ENCODE peak calls at places on chromosomes 2 and 18, in eight cellular contexts. X is Panc1, M is A549, G is K562, C is GM12878, K is HCT116, I is GM23338, S is SK-N-SH. N is an unnamed sample.

GRCh38 chr18:36187138-36187825 is at the start of gene MOCOS:
- DNase-seq in X (no peak), M (peak), I (peak), C (no peak), G (peak), S (peak), K (peak), N (no peak)

GRCh38 chr18:26419746-26420145 is 128.6 kb downstream of the KCTD1 start:
- DNase-seq in X (no peak), I (no peak), C (no peak), S (peak), K (no peak), G (no peak), M (no peak), N (no peak)

GRCh38 chr18:25169701-25170100 is 182.3 kb downstream of the ZNF521 start:
- DNase-seq in X (no peak), M (no peak), K (no peak), G (no peak), C (no peak), S (no peak), I (no peak), N (no peak)

GRCh38 chr2:239457586-239458445 is 57.0 kb upstream of the HDAC4 start:
- DNase-seq in M (no peak), X (no peak), K (no peak), S (no peak), I (no peak), C (no peak), G (no peak), N (no peak)

GRCh38 chr2:120864981-120865380 is 129.3 kb downstream of the GLI2 start:
- DNase-seq in C (no peak), G (no peak), S (no peak), I (no peak), K (no peak), M (no peak), X (no peak), N (no peak)

GRCh38 chr2:113264713-113265403 is 13.9 kb downstream of the PAX8 start:
- DNase-seq in I (no peak), K (no peak), S (no peak), G (no peak), M (no peak), X (no peak), C (no peak), N (no peak)

GRCh38 chr2:191023235-191023679 is 9.3 kb upstream of the STAT1 start:
- DNase-seq in I (no peak), X (no peak), C (no peak), M (no peak), K (no peak), S (no peak), G (peak), N (no peak)

GRCh38 chr2:241894681-241895426 is 25.3 kb downstream of the RTP5 start:
- DNase-seq in K (no peak), I (no peak), C (no peak), M (no peak), G (no peak), S (no peak), X (no peak), N (no peak)

GRCh38 chr2:143558665-143559064 is 429.4 kb downstream of the ARHGAP15 start:
- DNase-seq in G (no peak), M (no peak), X (no peak), C (no peak), S (no peak), I (no peak), K (no peak), N (no peak)

GRCh38 chr2:182280128-182280527 is 146.7 kb downstream of the PDE1A start:
- DNase-seq in M (no peak), C (no peak), I (no peak), X (no peak), G (no peak), K (no peak), S (no peak), N (no peak)

GRCh38 chr2:134367915-134368911 is 114.3 kb downstream of the MGAT5 start:
- DNase-seq in S (no peak), X (no peak), G (no peak), C (no peak), I (no peak), K (no peak), M (no peak), N (no peak)

GRCh38 chr18:48729421-48729820 is 190.6 kb downstream of the CTIF start:
- DNase-seq in S (no peak), K (no peak), G (no peak), M (no peak), X (no peak), I (no peak), C (no peak), N (no peak)

GRCh38 chr2:203225423-203226039 is 13.3 kb upstream of the CYP20A1 start:
- DNase-seq in M (peak), G (peak), S (no peak), X (no peak), K (peak), I (peak), C (no peak), N (no peak)

GRCh38 chr2:203758841-203759691 is 52.6 kb downstream of the CD28 start:
- DNase-seq in X (no peak), I (no peak), K (no peak), G (no peak), M (peak), S (no peak), C (no peak), N (no peak)

GRCh38 chr2:240579771-240580614 is 6.5 kb upstream of the CAPN10 start:
- DNase-seq in X (no peak), S (no peak), I (peak), G (peak), K (peak), M (peak), C (peak), N (peak)

GRCh38 chr2:110732422-110733413 is at the start of gene ACOXL:
- DNase-seq in C (no peak), K (peak), S (peak), I (peak), G (peak), M (no peak), X (no peak), N (no peak)

GRCh38 chr2:102063360-102063947 is 71.7 kb downstream of the IL1R2 start:
- DNase-seq in X (no peak), C (no peak), I (no peak), K (no peak), S (no peak), M (no peak), G (peak), N (peak)

GRCh38 chr2:170817247-170817998 is 736 bp downstream of the GAD1 start:
- DNase-seq in M (peak), X (no peak), S (peak), I (peak), K (no peak), G (peak), C (no peak), N (no peak)

GRCh38 chr18:49321800-49322461 is 138.5 kb downstream of the DYM start:
- DNase-seq in K (no peak), M (no peak), X (no peak), I (no peak), C (no peak), S (no peak), G (no peak), N (no peak)

GRCh38 chr18:73737990-73738389 is 409.6 kb downstream of the FBXO15 start:
- DNase-seq in S (no peak), I (no peak), M (no peak), C (no peak), K (no peak), G (no peak), X (no peak), N (no peak)

GRCh38 chr2:54577944-54578667 is 122.0 kb downstream of the SPTBN1 start:
- DNase-seq in K (no peak), C (no peak), X (no peak), S (no peak), M (no peak), I (no peak), G (no peak), N (no peak)

GRCh38 chr2:54581326-54582039 is 125.4 kb downstream of the SPTBN1 start:
- DNase-seq in M (no peak), K (no peak), G (no peak), S (no peak), I (no peak), X (no peak), C (peak), N (no peak)

GRCh38 chr2:54579061-54579681 is 123.0 kb downstream of the SPTBN1 start:
- DNase-seq in G (no peak), K (no peak), M (no peak), S (no peak), X (no peak), C (no peak), I (no peak), N (no peak)

GRCh38 chr2:54578668-54579045 is 122.5 kb downstream of the SPTBN1 start:
- DNase-seq in G (no peak), I (no peak), X (no peak), S (no peak), M (no peak), K (no peak), C (no peak), N (no peak)

GRCh38 chr2:54579682-54580349 is 123.7 kb downstream of the SPTBN1 start:
- DNase-seq in G (no peak), K (no peak), M (peak), C (peak), X (no peak), S (no peak), I (no peak), N (no peak)
- TF ChIP-seq REST in G (no peak), K (no peak), M (no peak), C (no peak), X (no peak), S (no peak), I (no peak), N (no peak)

DNA sequence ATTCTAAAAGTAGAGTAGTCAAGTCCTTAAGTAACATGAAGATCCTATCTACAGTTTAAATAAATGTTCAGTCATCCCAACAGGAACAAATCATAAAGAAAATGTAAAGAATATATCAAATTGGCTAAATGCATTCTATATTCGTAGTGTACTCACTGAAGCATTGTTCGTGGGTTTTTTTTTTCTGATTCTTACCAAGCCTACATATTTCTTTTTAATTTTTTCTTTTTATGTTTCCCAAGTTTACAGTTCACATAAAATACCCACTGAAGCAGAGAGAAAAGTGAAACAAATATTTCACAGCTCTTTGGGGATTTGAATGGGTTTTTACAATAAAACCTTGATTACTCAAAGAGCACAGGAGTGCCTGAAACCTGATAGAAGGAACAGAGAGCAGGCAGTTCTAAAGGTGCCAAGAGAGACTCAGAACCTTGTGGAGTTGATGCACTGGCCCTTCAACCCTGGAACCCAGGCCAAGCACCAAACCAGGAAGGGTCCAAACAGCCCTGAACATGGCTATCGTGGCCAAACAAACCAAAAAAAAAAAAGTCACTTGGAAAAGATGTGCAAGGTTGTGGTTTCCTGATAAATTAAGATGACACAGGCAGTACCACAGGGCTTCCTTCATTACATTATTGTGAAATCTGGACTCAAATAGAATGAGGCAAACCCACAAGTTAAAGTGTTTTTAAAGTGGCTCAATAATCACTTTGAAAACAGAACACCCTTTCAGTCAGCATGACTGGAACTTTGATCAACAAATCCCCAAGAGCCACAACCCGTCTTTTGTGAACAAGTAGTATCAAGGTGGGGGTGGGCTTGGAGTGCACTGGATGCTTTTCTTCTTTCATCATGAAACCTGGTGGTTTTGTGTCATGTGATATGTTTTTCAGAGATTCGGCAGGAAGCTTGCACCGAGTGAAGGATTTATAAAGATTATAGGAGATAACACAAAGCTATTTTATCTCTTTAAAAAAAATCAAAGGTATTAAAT is 245.0 kb upstream of the FN1 start:
- DNase-seq in I (no peak), K (no peak), M (peak), C (peak), G (no peak), X (no peak), S (no peak), N (peak)
- H3K27ac ChIP-seq in I (no peak), K (no peak), M (peak), C (no peak), G (no peak), X (no peak), S (no peak), N (no peak)

DNA sequence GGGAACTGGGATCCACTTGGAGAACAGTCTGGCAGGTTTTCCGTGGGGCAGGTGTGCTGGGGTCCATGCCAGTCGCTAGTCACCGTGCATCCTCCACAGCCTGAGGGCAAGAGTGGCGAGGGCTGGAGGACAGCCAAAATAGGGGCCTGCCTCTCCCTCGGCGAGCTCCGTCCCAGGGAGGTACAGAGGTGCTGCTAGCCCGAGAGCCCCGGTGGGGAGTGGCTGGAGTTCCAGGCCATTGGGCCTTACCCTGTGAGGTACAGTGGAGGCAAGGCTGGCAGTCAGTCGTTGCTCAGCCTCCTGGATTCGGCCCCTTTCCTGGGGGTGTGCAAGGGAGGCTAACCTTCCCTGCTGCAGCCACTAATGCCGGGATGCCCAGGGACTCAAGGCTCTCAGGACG is 406.6 kb downstream of the CMPK2 start:
- DNase-seq in G (no peak), M (no peak), X (no peak), C (no peak), K (no peak), I (no peak), S (no peak), N (no peak)
- TF ChIP-seq REST in G (no peak), M (no peak), X (no peak), C (no peak), K (no peak), I (no peak), S (no peak), N (no peak)

DNA sequence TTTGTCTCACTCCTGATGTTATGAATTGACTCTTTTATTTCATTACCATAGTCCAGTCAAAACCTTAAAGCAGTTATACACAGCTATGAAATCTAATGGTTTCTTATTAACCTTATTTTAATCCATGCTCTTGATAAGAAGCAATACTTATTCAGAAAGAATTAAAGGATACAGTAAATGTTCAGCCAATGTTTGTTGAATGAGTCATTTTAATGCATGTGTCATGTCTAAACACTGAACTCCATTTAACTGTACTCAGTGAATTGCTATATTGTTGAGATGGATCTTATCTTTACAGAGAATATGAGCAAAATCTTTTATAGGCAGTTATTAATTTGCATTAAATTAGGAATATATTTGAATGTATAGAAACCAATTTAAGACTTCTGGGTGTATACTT is 135.1 kb upstream of the TFPI start:
- DNase-seq in C (no peak), I (no peak), K (no peak), X (peak), G (no peak), S (no peak), M (peak), N (no peak)
- H3K27ac ChIP-seq in C (no peak), I (no peak), K (no peak), X (no peak), G (no peak), S (no peak), M (no peak), N (no peak)